ENCODE peak calls at places on chromosomes 2 and 18, in nine cellular contexts. X, N, A, H, R, Q, L, V and Y are unnamed samples.

GRCh38 chr2:11102956-11103860 is 52.1 kb upstream of the SLC66A3 start:
- DNase-seq in X (no peak), N (no peak), A (no peak), H (no peak), R (no peak), Q (no peak), L (no peak), V (no peak), Y (no peak)

GRCh38 chr2:85681354-85681728 is 12.8 kb upstream of the GNLY start:
- DNase-seq in X (no peak), N (no peak), A (no peak), H (peak; percentile 44), R (no peak), Q (no peak), L (no peak), V (no peak), Y (peak; percentile 35)

GRCh38 chr2:222436040-222436413 is 11.7 kb downstream of the SGPP2 start:
- DNase-seq in X (no peak), N (no peak), A (peak; percentile 19), H (no peak), R (no peak), Q (no peak), L (peak; percentile 1), V (no peak), Y (no peak)

GRCh38 chr18:1102848-1103247 is 198.2 kb downstream of the ADCYAP1 start:
- DNase-seq in X (no peak), N (no peak), A (no peak), H (no peak), R (no peak), Q (no peak), L (no peak), V (no peak), Y (no peak)

GRCh38 chr18:50610349-50610748 is 50.5 kb downstream of the MAPK4 start:
- DNase-seq in X (no peak), N (no peak), A (peak; percentile 7), H (no peak), R (no peak), Q (no peak), L (peak; percentile 27), V (no peak), Y (no peak)

GRCh38 chr2:221596192-221596591 is 24.1 kb upstream of the EPHA4 start:
- DNase-seq in X (peak; percentile 80), N (no peak), A (peak; percentile 10), H (no peak), R (peak; percentile 13), Q (no peak), L (no peak), V (no peak), Y (no peak)

GRCh38 chr2:4898706-4899105 is 793.5 kb upstream of the SOX11 start:
- DNase-seq in X (no peak), N (no peak), A (peak; percentile 31), H (no peak), R (peak; percentile 4), Q (no peak), L (no peak), V (no peak), Y (no peak)

GRCh38 chr2:12381543-12382323 is 335.0 kb upstream of the TRIB2 start:
- DNase-seq in X (peak; percentile 18), N (no peak), A (no peak), H (no peak), R (no peak), Q (no peak), L (no peak), V (no peak), Y (no peak)

GRCh38 chr2:12169060-12169406 is 422.6 kb downstream of the LPIN1 start:
- DNase-seq in X (peak; percentile 82), N (no peak), A (no peak), H (peak; percentile 62), R (peak; percentile 87), Q (no peak), L (peak; percentile 44), V (no peak), Y (no peak)

GRCh38 chr18:46042571-46043123 is 29.4 kb downstream of the PSTPIP2 start:
- DNase-seq in X (peak; percentile 52), N (no peak), A (no peak), H (no peak), R (no peak), Q (no peak), L (no peak), V (no peak), Y (no peak)

GRCh38 chr2:42998721-42999120 is 206.3 kb upstream of the HAAO start:
- DNase-seq in X (no peak), N (no peak), A (no peak), H (peak; percentile 3), R (no peak), Q (no peak), L (no peak), V (no peak), Y (no peak)

GRCh38 chr18:42114310-42114943 is 159.4 kb downstream of the PIK3C3 start:
- DNase-seq in X (peak; percentile 75), N (no peak), A (peak; percentile 51), H (peak; percentile 63), R (peak; percentile 78), Q (peak; percentile 54), L (peak; percentile 65), V (no peak), Y (peak; percentile 76)

GRCh38 chr2:18837233-18837632 is 247.9 kb upstream of the NT5C1B start:
- DNase-seq in X (no peak), N (no peak), A (no peak), H (no peak), R (no peak), Q (no peak), L (no peak), V (no peak), Y (no peak)

GRCh38 chr2:141200191-141200590 is 930.6 kb downstream of the LRP1B start:
- DNase-seq in X (no peak), N (no peak), A (no peak), H (no peak), R (no peak), Q (no peak), L (no peak), V (no peak), Y (no peak)

GRCh38 chr2:121472465-121472993 is 58.2 kb upstream of the RNU4ATAC start:
- DNase-seq in X (no peak), N (no peak), A (no peak), H (no peak), R (no peak), Q (no peak), L (no peak), V (no peak), Y (no peak)

GRCh38 chr2:121471571-121472464 is 58.9 kb upstream of the RNU4ATAC start:
- DNase-seq in X (peak; percentile 79), N (no peak), A (no peak), H (no peak), R (peak; percentile 13), Q (no peak), L (no peak), V (no peak), Y (no peak)

GRCh38 chr2:121469361-121469760 is 61.3 kb upstream of the RNU4ATAC start:
- DNase-seq in X (no peak), N (no peak), A (no peak), H (no peak), R (no peak), Q (no peak), L (no peak), V (no peak), Y (no peak)

GRCh38 chr2:121468936-121469335 is 61.7 kb upstream of the RNU4ATAC start:
- DNase-seq in X (no peak), N (no peak), A (no peak), H (no peak), R (no peak), Q (no peak), L (no peak), V (no peak), Y (no peak)

GRCh38 chr2:121470917-121471316 is 59.8 kb upstream of the RNU4ATAC start:
- DNase-seq in X (no peak), N (no peak), A (no peak), H (no peak), R (no peak), Q (no peak), L (no peak), V (no peak), Y (no peak)
- TF ChIP-seq CTCF in X (no peak), N (no peak), A (no peak), H (no peak), R (no peak), Q (no peak), L (no peak), V (no peak), Y (no peak)

DNA sequence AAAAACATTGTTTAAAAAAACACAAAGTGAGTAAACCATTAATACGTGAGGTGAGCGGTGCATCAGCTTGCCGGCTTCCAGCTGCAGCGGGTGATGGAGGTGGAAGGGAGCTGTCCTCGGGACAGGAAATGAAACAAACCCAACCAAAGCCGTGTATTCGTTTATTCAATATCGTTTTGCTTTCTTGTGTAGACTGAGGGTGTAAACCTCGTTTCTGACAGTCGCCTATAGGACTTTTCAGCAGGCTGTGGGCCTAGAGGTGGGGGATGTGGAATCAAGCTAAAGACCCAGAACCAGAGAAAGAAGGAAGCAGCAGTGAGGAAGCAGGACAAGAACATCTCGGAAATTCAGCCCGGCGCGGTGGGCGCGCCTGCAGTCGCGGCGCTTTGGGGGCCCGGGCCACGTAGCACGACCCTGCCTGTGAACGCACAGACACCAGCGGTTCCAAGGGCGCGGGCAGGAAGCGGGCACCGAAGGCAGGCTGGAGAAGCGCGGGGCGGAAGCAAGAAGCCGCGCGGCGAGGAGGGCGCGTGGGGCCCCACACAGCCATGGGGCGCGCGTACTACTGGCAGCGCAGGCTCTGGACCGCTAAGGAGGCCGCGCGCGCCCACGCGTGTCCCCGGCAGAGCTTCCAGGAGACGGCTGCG is 772 bp upstream of the ATP9B start:
- DNase-seq in X (no peak), N (no peak), A (no peak), H (peak; percentile 17), R (no peak), Q (no peak), L (no peak), V (no peak), Y (peak; percentile 20)
- H3K27ac ChIP-seq in X (peak overlapping the region; percentile 13), N (peak overlapping the region; percentile 95), A (peak overlapping the region; percentile 62), H (peak overlapping the region; percentile 94), R (peak overlapping the region; percentile 13), Q (peak overlapping the region; percentile 94), L (peak overlapping the region; percentile 92), V (peak overlapping the region; percentile 85), Y (peak overlapping the region; percentile 92)

DNA sequence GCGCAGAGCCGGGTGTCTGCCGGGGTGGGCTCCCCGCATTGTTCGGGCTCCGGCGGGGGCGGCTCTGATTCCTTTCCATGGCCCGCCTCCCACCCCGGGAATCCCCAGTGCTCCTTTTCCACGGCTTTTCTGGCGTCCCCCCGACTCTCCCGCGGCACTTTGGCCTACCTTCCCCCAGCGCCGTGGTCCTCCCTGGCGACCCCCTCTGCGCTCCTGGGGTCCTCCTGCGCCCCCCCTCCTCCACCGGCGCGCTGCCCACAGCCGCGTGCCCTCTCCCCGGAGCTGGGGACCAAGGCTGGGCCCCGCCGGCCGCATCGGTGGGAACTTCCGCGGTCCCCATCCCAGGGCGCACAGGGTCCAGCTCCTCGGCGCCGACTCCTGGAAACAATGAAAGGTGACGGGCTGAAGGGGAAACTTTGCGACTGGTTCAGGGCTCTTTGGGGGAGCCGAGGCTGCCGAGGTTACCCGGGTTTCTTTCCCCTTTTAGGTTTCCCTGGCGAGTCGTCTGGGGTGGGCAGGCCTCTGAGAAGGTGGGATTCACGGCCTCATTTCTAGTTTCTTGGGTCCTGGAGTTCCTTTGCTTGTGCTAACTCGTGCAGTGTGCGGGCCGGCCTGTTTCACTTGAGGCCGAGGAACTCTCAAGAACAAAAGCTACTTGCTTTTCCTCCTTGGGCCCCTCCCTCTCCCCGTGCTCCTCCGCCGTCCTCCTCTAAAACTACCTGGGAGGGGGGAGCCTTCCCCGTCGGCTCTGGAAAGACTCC is 2.2 kb downstream of the TGIF1 start:
- DNase-seq in X (peak; percentile 69), N (peak; percentile 80), A (peak; percentile 71), H (peak; percentile 73), R (peak; percentile 70), Q (peak; percentile 67), L (peak; percentile 80), V (peak; percentile 68), Y (peak; percentile 82)
- TF ChIP-seq POLR2A in X (peak; percentile 36), N (peak; percentile 17), A (no peak), H (peak; percentile 59), R (no peak), Q (no peak), L (no peak), V (peak; percentile 22), Y (peak; percentile 89)

GRCh38 chr2:75068546-75068945 is 110.1 kb downstream of the POLE4 start:
- DNase-seq in X (peak; percentile 6), N (no peak), A (no peak), H (no peak), R (no peak), Q (no peak), L (no peak), V (no peak), Y (no peak)
- TF ChIP-seq CTCF in X (no peak), N (no peak), A (no peak), H (no peak), R (no peak), Q (no peak), L (no peak), V (no peak), Y (no peak)